ENCODE peak calls at places on chromosomes 3 and 15, in four cellular contexts. One of them, this sample, is unnamed.

GRCh38 chr3:923161-923910 is 169.5 kb upstream of the CNTN6 start:
- DNase-seq in GM12878: no peak
- DNase-seq in GM12891: no peak
- DNase-seq in K562: no peak
- DNase-seq in this sample: no peak

GRCh38 chr15:42151736-42152135 is 4.7 kb downstream of the PLA2G4F start:
- DNase-seq in GM12878: no peak
- DNase-seq in K562: no peak
- DNase-seq in GM12891: no peak
- DNase-seq in this sample: no peak

GRCh38 chr3:148714521-148714920 is 16.8 kb downstream of the AGTR1 start:
- DNase-seq in K562: no peak
- DNase-seq in GM12878: no peak
- DNase-seq in GM12891: no peak
- DNase-seq in this sample: no peak

GRCh38 chr15:100717596-100717995 is 115.2 kb downstream of the ASB7 start:
- DNase-seq in K562: no peak
- DNase-seq in GM12878: no peak
- DNase-seq in GM12891: no peak
- DNase-seq in this sample: no peak

GRCh38 chr3:81927811-81928210 is 166.4 kb upstream of the GBE1 start:
- DNase-seq in GM12891: no peak
- DNase-seq in K562: no peak
- DNase-seq in GM12878: no peak
- DNase-seq in this sample: no peak

GRCh38 chr3:21942328-21942727 is 191.3 kb upstream of the ZNF385D start:
- DNase-seq in K562: no peak
- DNase-seq in GM12878: no peak
- DNase-seq in GM12891: no peak
- DNase-seq in this sample: no peak

GRCh38 chr3:136678981-136679380 is 73.2 kb downstream of the STAG1 start:
- DNase-seq in K562: no peak
- DNase-seq in GM12878: no peak
- DNase-seq in GM12891: no peak
- DNase-seq in this sample: no peak

GRCh38 chr15:97461212-97461611 is 499.3 kb upstream of the ARRDC4 start:
- DNase-seq in GM12891: no peak
- DNase-seq in K562: no peak
- DNase-seq in GM12878: no peak
- DNase-seq in this sample: no peak

GRCh38 chr3:57646723-57647122 is 46.2 kb downstream of the DENND6A start:
- DNase-seq in GM12891: no peak
- DNase-seq in K562: peak
- DNase-seq in GM12878: no peak
- DNase-seq in this sample: no peak

GRCh38 chr3:36876181-36876936 is 68.5 kb downstream of the TRANK1 start:
- DNase-seq in GM12891: peak
- DNase-seq in GM12878: peak
- DNase-seq in K562: peak
- DNase-seq in this sample: no peak

GRCh38 chr15:44492040-44492439 is 44.9 kb upstream of the EIF3J start:
- DNase-seq in GM12891: no peak
- DNase-seq in K562: no peak
- DNase-seq in GM12878: no peak
- DNase-seq in this sample: no peak

GRCh38 chr15:63969652-63970421 is 76.4 kb downstream of the DAPK2 start:
- DNase-seq in GM12891: no peak
- DNase-seq in K562: no peak
- DNase-seq in GM12878: no peak
- DNase-seq in this sample: no peak

GRCh38 chr3:145125307-145125706 is 1035.7 kb downstream of the PLOD2 start:
- DNase-seq in GM12878: no peak
- DNase-seq in K562: no peak
- DNase-seq in GM12891: no peak
- DNase-seq in this sample: no peak

GRCh38 chr15:92393994-92394326 is 279 bp downstream of the ST8SIA2 start:
- DNase-seq in GM12878: no peak
- DNase-seq in K562: no peak
- DNase-seq in GM12891: no peak
- DNase-seq in this sample: no peak

GRCh38 chr3:195356151-195357086 is 85.5 kb upstream of the XXYLT1 start:
- DNase-seq in GM12891: no peak
- DNase-seq in K562: no peak
- DNase-seq in GM12878: no peak
- DNase-seq in this sample: no peak

GRCh38 chr3:163939926-163940325 is 1138.4 kb downstream of the SI start:
- DNase-seq in GM12878: no peak
- DNase-seq in GM12891: no peak
- DNase-seq in K562: no peak
- DNase-seq in this sample: no peak

GRCh38 chr3:129530331-129530761 is 1.9 kb downstream of the RHO start:
- DNase-seq in GM12891: no peak
- DNase-seq in K562: no peak
- DNase-seq in GM12878: no peak
- DNase-seq in this sample: no peak

GRCh38 chr3:147305533-147306241 is 100.7 kb downstream of the ZIC4 start:
- DNase-seq in K562: no peak
- DNase-seq in GM12891: no peak
- DNase-seq in GM12878: no peak
- DNase-seq in this sample: no peak

GRCh38 chr3:178200316-178200715 is 335.9 kb upstream of the KCNMB2 start:
- DNase-seq in GM12891: no peak
- DNase-seq in K562: no peak
- DNase-seq in GM12878: no peak
- DNase-seq in this sample: no peak

GRCh38 chr3:188212308-188212969 is 58.5 kb downstream of the LPP start:
- DNase-seq in K562: no peak
- DNase-seq in GM12878: no peak
- DNase-seq in GM12891: no peak
- DNase-seq in this sample: no peak

GRCh38 chr3:180036092-180036677 is 552 bp downstream of the PEX5L start:
- DNase-seq in K562: no peak
- DNase-seq in GM12878: no peak
- DNase-seq in GM12891: peak
- DNase-seq in this sample: peak

GRCh38 chr15:50764331-50765201 is 940 bp downstream of the SPPL2A start:
- DNase-seq in K562: no peak
- DNase-seq in GM12878: peak
- DNase-seq in GM12891: peak
- DNase-seq in this sample: no peak

GRCh38 chr3:27483117-27484001 is 825 bp downstream of the SLC4A7 start:
- DNase-seq in K562: peak
- DNase-seq in GM12891: peak
- DNase-seq in GM12878: peak
- DNase-seq in this sample: peak

GRCh38 chr15:40340740-40341400 is at the start of gene CCDC9B:
- DNase-seq in GM12878: no peak
- DNase-seq in GM12891: no peak
- DNase-seq in K562: peak
- DNase-seq in this sample: peak

GRCh38 chr15:66912441-66912840 is 153.0 kb upstream of the SMAD3 start:
- DNase-seq in K562: no peak
- DNase-seq in GM12878: no peak
- DNase-seq in GM12891: no peak
- DNase-seq in this sample: peak

GRCh38 chr15:83046558-83047127 is 20.4 kb downstream of the BTBD1 start:
- DNase-seq in GM12878: no peak
- DNase-seq in K562: no peak
- DNase-seq in GM12891: no peak
- DNase-seq in this sample: no peak

GRCh38 chr3:25427155-25428002 is 684 bp upstream of the RARB start:
- DNase-seq in GM12878: no peak
- DNase-seq in K562: no peak
- DNase-seq in GM12891: no peak
- DNase-seq in this sample: no peak

GRCh38 chr3:9422712-9423424 is 25.5 kb downstream of the SETD5 start:
- DNase-seq in K562: peak
- DNase-seq in GM12891: no peak
- DNase-seq in GM12878: no peak
- DNase-seq in this sample: peak

GRCh38 chr3:178930116-178930515 is 141.5 kb downstream of the ZMAT3 start:
- DNase-seq in K562: no peak
- DNase-seq in GM12878: no peak
- DNase-seq in GM12891: no peak
- DNase-seq in this sample: no peak

GRCh38 chr3:50326182-50326541 is 1.9 kb downstream of the TUSC2 start:
- DNase-seq in GM12891: no peak
- DNase-seq in K562: no peak
- DNase-seq in GM12878: no peak
- DNase-seq in this sample: no peak

GRCh38 chr3:159127021-159127392 is 325.2 kb downstream of the MFSD1 start:
- DNase-seq in GM12891: no peak
- DNase-seq in GM12878: no peak
- DNase-seq in K562: no peak
- DNase-seq in this sample: no peak

GRCh38 chr15:63946524-63947065 is 99.7 kb downstream of the DAPK2 start:
- DNase-seq in GM12891: no peak
- DNase-seq in K562: no peak
- DNase-seq in GM12878: no peak
- DNase-seq in this sample: no peak

GRCh38 chr3:183554377-183554776 is 1.1 kb downstream of the KLHL6 start:
- DNase-seq in K562: no peak
- DNase-seq in GM12891: no peak
- DNase-seq in GM12878: no peak
- DNase-seq in this sample: peak

GRCh38 chr15:78316211-78317077 is 17.0 kb upstream of the SKIC8 start:
- DNase-seq in GM12891: no peak
- DNase-seq in K562: no peak
- DNase-seq in GM12878: no peak
- DNase-seq in this sample: no peak

DNA sequence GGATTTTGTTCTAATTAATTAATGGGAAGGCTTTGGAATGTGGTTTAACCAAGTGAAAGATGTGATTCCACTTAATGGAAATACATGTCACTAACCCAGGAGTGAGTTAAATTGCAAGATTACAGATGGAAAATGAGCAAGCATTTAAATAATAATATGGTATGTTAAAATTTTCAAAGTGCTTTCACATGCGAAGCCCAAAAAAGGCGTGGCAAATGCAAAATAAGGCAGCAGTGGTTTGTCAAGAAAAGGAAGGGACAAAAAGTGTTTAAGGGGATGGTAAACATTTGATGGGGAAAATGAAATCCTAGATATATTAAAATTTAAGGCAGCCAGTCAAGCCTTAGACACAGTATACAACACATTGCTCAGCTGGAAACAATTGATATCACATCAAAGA is 2.9 kb downstream of the TICRR start:
- DNase-seq in K562: no peak
- DNase-seq in GM12891: no peak
- DNase-seq in GM12878: no peak
- DNase-seq in this sample: no peak
- TF ChIP-seq SPI1 in K562: no peak
- TF ChIP-seq SPI1 in GM12891: no peak
- TF ChIP-seq SPI1 in GM12878: no peak
- TF ChIP-seq SPI1 in this sample: no peak

GRCh38 chr3:77296527-77296926 is 256.6 kb downstream of the ROBO2 start:
- DNase-seq in K562: peak
- DNase-seq in GM12878: no peak
- DNase-seq in GM12891: no peak
- DNase-seq in this sample: no peak
- TF ChIP-seq SPI1 in K562: no peak
- TF ChIP-seq SPI1 in GM12878: no peak
- TF ChIP-seq SPI1 in GM12891: no peak
- TF ChIP-seq SPI1 in this sample: no peak

DNA sequence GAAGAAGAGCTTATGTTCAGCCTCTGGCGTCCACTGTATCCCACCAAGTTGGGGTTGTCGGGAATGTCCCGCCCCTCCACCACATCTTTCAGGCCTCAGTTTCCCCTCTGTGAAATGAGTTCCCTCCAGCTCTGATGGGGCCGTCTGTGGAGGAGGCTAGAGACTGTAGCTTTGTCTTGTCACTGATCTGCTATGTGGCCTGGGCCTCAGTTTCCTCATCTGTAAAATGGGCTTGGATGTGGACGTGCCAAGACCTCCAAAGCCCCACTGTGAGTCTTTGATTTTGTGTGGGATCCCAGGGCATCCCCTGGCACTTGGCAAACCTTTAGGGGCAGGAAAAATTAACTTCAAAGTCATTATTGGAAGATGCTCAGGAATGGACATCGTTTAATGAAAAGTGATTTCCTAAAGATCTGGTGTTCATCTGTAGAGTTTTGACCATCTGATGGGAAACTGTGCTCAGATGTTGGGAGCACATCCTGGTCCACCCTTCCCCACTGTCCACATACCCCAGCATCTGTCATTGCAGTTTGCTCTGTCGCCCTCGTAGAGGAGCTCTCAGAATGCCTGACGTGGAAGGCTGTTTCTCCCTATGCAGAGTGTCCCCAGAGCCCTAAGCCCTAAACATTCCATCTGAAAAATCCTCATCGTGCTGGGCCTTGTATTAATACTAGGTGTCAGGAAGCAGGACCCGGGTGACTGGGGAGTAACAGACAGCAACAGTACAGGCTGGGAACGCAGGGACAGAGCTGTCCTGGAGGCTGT is 28.5 kb downstream of the SLC6A6 start:
- DNase-seq in GM12891: no peak
- DNase-seq in K562: no peak
- DNase-seq in GM12878: no peak
- DNase-seq in this sample: no peak
- TF ChIP-seq SPI1 in GM12891: no peak
- TF ChIP-seq SPI1 in K562: no peak
- TF ChIP-seq SPI1 in GM12878: no peak
- TF ChIP-seq SPI1 in this sample: no peak

DNA sequence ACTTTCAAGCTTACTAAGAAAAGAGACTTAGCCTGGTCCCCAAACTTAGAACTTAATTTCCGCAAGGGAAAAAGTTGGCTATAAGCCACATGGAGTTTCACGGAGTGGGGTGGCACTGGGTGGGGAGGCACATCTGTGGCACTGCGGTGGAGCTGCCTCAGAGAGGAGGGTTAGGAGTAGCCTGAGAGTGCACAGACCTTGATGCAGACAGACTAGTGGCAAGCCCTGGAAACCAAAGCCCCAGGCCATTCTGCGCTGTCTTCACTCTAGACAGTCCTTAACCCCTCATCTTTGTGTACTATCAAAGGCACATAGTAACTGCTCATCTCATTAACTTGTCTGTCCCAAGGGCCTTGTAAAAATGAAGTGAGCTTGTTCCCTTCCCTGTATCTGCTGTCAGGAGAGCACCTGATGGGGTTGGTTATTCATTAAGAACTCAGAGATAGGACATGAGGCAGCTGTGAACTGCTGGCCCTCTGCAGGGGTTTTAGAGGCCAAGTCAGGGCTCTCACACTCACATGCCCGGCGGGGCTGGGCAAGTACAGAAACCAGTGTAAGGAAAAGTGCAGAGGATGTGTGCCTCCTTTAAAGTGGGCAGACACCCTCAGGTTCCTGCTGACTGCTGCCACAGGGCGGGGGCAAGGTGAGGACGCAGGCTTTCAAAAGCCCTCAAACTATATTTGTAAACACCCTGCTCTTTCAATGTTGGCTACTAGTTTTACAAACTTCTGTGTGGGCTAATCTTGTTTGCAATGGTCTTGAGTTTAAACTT is 22.2 kb downstream of the CXCR6 start:
- DNase-seq in K562: no peak
- DNase-seq in GM12891: no peak
- DNase-seq in GM12878: no peak
- DNase-seq in this sample: no peak
- TF ChIP-seq SPI1 in K562: no peak
- TF ChIP-seq SPI1 in GM12891: no peak
- TF ChIP-seq SPI1 in GM12878: no peak
- TF ChIP-seq SPI1 in this sample: no peak